ENCODE peak calls at places on chromosome 15, in four cellular contexts. B, H, Q and L are unnamed samples.

GRCh38 chr15:64052925-64053491 is 6.7 kb upstream of the DAPK2 start:
- DNase-seq in Q (no peak), B (no peak), H (no peak), L (no peak)

GRCh38 chr15:40217166-40217785 is 21.6 kb upstream of the PAK6 start:
- DNase-seq in B (peak), H (peak), Q (no peak), L (peak)

GRCh38 chr15:68408526-68408925 is 23.4 kb downstream of the ITGA11 start:
- DNase-seq in B (no peak), Q (no peak), H (no peak), L (no peak)

GRCh38 chr15:32818758-32819405 is 101.1 kb downstream of the GREM1 start:
- DNase-seq in H (no peak), Q (no peak), B (no peak), L (no peak)

GRCh38 chr15:59268199-59268979 is 61.7 kb downstream of the LDHAL6B start:
- DNase-seq in H (no peak), B (peak), Q (no peak), L (no peak)

GRCh38 chr15:85624241-85624855 is 170.4 kb downstream of the KLHL25 start:
- DNase-seq in Q (no peak), H (no peak), B (no peak), L (no peak)

GRCh38 chr15:62975515-62975914 is 67.0 kb upstream of the TPM1 start:
- DNase-seq in H (no peak), B (peak), Q (no peak), L (no peak)

GRCh38 chr15:41655716-41656115 is 4.5 kb upstream of the MGA start:
- DNase-seq in H (no peak), B (no peak), Q (no peak), L (no peak)

GRCh38 chr15:29822100-29822684 is at the start of gene TJP1:
- DNase-seq in B (peak), H (peak), Q (peak), L (peak)

GRCh38 chr15:101152914-101153313 is 98.9 kb downstream of the CHSY1 start:
- DNase-seq in B (peak), H (peak), Q (peak), L (peak)

GRCh38 chr15:66886241-66886675 is 179.1 kb upstream of the SMAD3 start:
- DNase-seq in B (no peak), H (no peak), Q (no peak), L (no peak)

GRCh38 chr15:22933641-22934061 is 46.5 kb downstream of the CYFIP1 start:
- DNase-seq in H (no peak), Q (no peak), B (no peak), L (no peak)

GRCh38 chr15:85477730-85478129 is 97.3 kb downstream of the AKAP13 start:
- DNase-seq in B (peak), Q (no peak), H (no peak), L (no peak)

GRCh38 chr15:100571592-100572167 is 30.3 kb downstream of the LINS1 start:
- DNase-seq in B (no peak), Q (no peak), H (no peak), L (no peak)

GRCh38 chr15:85618956-85619491 is 175.7 kb downstream of the KLHL25 start:
- DNase-seq in B (peak), Q (peak), H (no peak), L (no peak)

GRCh38 chr15:99509686-99510461 is 55.9 kb upstream of the MEF2A start:
- DNase-seq in Q (no peak), H (no peak), B (no peak), L (no peak)

GRCh38 chr15:89680282-89680873 is 1.2 kb upstream of the PLIN1 start:
- DNase-seq in Q (no peak), H (peak), B (peak), L (no peak)

GRCh38 chr15:66954601-66955000 is 110.8 kb upstream of the SMAD3 start:
- DNase-seq in H (no peak), Q (no peak), B (no peak), L (no peak)

GRCh38 chr15:97680606-97681220 is 279.8 kb upstream of the ARRDC4 start:
- DNase-seq in H (no peak), Q (no peak), B (no peak), L (no peak)

GRCh38 chr15:74545061-74545460 is 4.0 kb downstream of the ARID3B start:
- DNase-seq in H (no peak), Q (no peak), B (no peak), L (no peak)

GRCh38 chr15:75347222-75348033 is 589 bp downstream of the NEIL1 start:
- DNase-seq in H (no peak), B (no peak), Q (peak), L (peak)

GRCh38 chr15:90799639-90800038 is 68.7 kb upstream of the FURIN start:
- DNase-seq in Q (no peak), H (no peak), B (no peak), L (no peak)

GRCh38 chr15:71632571-71633195 is 177.7 kb upstream of the NR2E3 start:
- DNase-seq in Q (no peak), B (no peak), H (no peak), L (no peak)
- TF ChIP-seq NR3C1 in Q (no peak), B (no peak), H (no peak), L (no peak)

DNA sequence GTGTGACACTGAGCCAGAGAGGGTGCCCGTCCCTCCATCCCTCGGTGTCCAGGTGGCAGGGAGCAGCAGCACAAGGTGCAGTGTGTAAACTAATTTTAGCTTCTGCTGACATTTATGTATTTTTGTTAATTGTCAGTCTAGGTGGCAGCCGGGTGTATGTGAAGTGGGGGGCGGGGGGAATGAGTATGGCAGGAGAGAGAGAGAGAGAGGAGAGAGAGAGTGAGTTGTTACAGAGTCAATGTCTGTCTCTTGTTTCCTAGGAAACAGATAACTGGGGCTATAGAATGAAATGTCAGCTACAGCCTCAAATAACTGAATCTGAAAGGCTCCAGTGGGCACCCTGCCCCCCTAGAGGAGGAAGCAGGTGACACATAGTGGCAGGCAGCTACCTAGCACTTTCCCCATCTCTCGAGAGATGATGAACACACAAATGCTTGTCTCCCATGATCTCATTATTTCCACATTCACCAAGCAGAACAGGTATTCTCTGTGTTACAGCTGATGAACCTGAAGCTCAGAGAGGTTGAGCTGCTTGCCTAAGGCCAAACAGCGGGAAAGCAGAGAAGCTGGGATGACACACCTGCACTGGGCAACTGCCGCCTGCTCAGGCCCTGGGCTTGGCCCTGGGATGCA is 24.7 kb downstream of the RASGRF1 start:
- DNase-seq in B (no peak), Q (no peak), H (no peak), L (no peak)
- TF ChIP-seq NR3C1 in B (no peak), Q (no peak), H (no peak), L (no peak)

GRCh38 chr15:92953569-92953968 is 53.4 kb downstream of the CHD2 start:
- DNase-seq in H (no peak), Q (no peak), B (no peak), L (no peak)

GRCh38 chr15:92952451-92952850 is 52.3 kb downstream of the CHD2 start:
- DNase-seq in Q (no peak), B (no peak), H (no peak), L (no peak)

GRCh38 chr15:92953997-92954396 is 53.9 kb downstream of the CHD2 start:
- DNase-seq in Q (no peak), B (no peak), H (no peak), L (no peak)

GRCh38 chr15:92955706-92956105 is 55.6 kb downstream of the CHD2 start:
- DNase-seq in H (no peak), B (no peak), Q (no peak), L (no peak)

DNA sequence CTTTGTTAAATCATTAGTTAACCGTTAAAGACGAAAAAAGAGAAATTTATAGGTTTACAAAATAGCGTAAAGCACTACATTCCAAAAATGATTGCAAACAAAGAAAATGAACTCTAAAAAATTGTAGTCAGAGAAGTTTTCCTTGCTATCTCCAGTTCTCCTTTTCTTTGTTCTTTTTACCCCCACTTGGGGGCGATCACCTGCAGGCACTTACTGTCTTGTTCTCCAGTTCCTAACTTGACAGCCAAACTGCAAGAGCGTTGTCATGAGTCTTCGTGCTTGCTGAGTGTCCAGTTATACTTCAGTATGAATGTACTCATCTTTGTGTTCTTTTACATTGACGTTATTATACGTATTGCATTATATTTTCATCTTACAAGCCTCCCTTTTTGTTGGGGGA is 54.5 kb downstream of the CHD2 start:
- DNase-seq in Q (no peak), B (peak), H (peak), L (peak)
- TF ChIP-seq NR3C1 in Q (no peak), B (no peak), H (no peak), L (no peak)

GRCh38 chr15:58203537-58203936 is 65.4 kb downstream of the AQP9 start:
- DNase-seq in Q (no peak), B (no peak), H (no peak), L (peak)

GRCh38 chr15:58201536-58201935 is 63.4 kb downstream of the AQP9 start:
- DNase-seq in Q (no peak), H (no peak), B (no peak), L (no peak)

DNA sequence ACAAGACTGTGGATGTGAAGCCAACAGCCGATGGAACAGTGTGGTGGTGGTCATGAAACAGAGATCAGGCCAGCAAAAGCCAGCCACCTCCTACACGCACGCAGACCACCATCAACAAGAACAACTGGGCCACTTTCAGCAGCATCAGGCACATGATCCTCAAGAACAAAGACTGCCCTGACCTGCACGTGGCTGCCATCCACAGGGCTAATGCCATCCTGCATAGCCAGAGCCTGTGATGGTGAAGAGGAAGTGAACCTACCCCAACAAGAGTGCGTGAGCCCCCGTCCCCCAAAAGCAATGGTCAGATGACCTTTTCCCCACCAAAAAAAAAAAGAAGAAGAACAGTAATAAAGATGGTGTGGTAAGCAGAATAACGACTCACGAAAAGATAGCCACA is 62.6 kb downstream of the AQP9 start:
- DNase-seq in Q (no peak), H (no peak), B (no peak), L (no peak)
- TF ChIP-seq NR3C1 in Q (no peak), H (no peak), B (no peak), L (no peak)

GRCh38 chr15:60392601-60392985 is 5.2 kb downstream of the ANXA2 start:
- DNase-seq in B (peak), H (peak), Q (no peak), L (no peak)
- TF ChIP-seq NR3C1 in B (no peak), H (no peak), Q (no peak), L (no peak)

DNA sequence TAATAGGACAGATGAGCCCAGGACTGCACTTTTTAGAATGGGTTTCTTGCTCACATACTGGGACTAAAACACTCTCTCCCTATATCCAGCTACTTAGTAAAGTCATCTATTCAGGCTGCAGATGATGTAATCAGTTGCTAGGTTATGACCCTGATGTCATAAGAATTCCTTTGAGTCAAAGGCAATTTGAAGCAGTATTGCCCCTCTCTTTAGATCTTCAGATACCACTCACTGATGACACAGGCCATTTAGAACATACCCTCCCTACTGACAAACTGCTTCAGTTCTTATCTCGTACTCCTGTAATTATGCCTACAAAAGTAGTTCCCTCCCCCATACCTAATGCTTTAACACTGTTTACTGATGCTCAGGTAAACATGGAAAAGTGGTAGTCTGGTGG is 450.1 kb upstream of the RASGRP1 start:
- DNase-seq in B (no peak), H (no peak), Q (no peak), L (no peak)
- TF ChIP-seq NR3C1 in B (no peak), H (no peak), Q (no peak), L (no peak)

GRCh38 chr15:56660943-56661342 is 72.4 kb downstream of the ZNF280D start:
- DNase-seq in Q (no peak), H (no peak), B (no peak), L (no peak)
- TF ChIP-seq NR3C1 in Q (no peak), H (no peak), B (no peak), L (no peak)

DNA sequence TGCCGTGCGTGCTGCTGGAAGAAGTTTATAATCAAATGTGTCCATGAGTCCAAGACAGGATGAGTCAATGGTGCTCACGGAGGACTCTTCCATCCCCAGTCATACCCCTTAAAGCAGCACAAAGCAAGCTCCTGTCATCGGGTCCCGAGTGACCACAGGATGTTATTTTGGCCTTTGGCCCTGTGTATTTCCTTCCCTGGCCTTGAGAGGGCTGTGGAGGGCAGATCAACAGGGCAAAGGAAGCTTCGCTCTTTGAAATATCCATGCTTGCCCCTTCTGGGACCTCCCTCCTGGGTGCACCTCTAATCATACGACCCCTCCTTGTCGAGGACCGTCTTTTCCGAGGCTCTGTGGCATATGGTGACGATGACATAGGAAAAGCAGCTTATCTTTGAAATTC is 93.4 kb downstream of the SLCO3A1 start:
- DNase-seq in Q (no peak), B (no peak), H (no peak), L (peak)
- TF ChIP-seq NR3C1 in Q (no peak), B (no peak), H (no peak), L (no peak)

DNA sequence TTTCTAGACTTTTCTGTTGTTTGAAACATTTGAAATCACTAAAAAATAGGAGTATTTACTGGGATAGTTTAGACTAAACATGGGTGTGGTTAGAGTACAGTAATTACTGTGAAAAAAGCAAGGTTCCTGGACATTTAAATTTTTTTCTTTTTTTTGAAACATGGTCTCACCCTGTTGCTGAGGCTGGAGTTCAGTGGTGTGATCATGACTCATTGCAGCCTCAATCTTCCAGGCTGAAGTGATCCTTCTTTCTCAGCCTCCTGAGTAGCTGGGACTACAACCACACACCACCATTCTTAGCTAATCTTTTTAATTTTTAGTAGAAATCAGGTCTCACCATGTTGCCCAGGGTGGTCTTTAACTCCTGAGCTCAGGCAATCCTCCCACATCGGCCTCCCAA is 20.4 kb upstream of the CELF6 start:
- DNase-seq in B (peak), H (no peak), Q (no peak), L (no peak)
- TF ChIP-seq NR3C1 in B (no peak), H (no peak), Q (no peak), L (no peak)